ENCODE peak calls at places on chromosomes 7 and 10, in eight cellular contexts. K, W, O, M, G, R, X and Z are unnamed samples.

GRCh38 chr10:118754132-118754555 is 626 bp downstream of the CACUL1 start:
- DNase-seq in K (peak), W (peak), O (peak), M (no peak), G (peak), R (peak), X (peak), Z (peak)

GRCh38 chr10:119663866-119664698 is 12.9 kb downstream of the BAG3 start:
- DNase-seq in K (no peak), W (no peak), O (no peak), M (no peak), G (no peak), R (no peak), X (no peak), Z (peak)

GRCh38 chr7:116187400-116187799 is 22.9 kb upstream of the TES start:
- DNase-seq in K (no peak), W (no peak), O (no peak), M (no peak), G (no peak), R (no peak), X (no peak), Z (no peak)

GRCh38 chr7:142720140-142720773 is 29.0 kb upstream of the PRSS1 start:
- DNase-seq in K (no peak), W (no peak), O (no peak), M (no peak), G (no peak), R (no peak), X (no peak), Z (no peak)

GRCh38 chr10:137031-137430 is 1.8 kb downstream of the ZMYND11 start:
- DNase-seq in K (peak), W (no peak), O (no peak), M (no peak), G (no peak), R (no peak), X (no peak), Z (no peak)

GRCh38 chr7:21253740-21254687 is 173.9 kb upstream of the SP4 start:
- DNase-seq in K (peak), W (peak), O (no peak), M (no peak), G (peak), R (no peak), X (peak), Z (no peak)

GRCh38 chr10:92747600-92747999 is 57.8 kb downstream of the HHEX start:
- DNase-seq in K (no peak), W (no peak), O (no peak), M (no peak), G (no peak), R (no peak), X (no peak), Z (no peak)

GRCh38 chr10:85792533-85792858 is 574.1 kb downstream of the GRID1 start:
- DNase-seq in K (no peak), W (no peak), O (no peak), M (no peak), G (no peak), R (no peak), X (no peak), Z (no peak)

GRCh38 chr7:75738975-75739795 is 444 bp upstream of the HIP1 start:
- DNase-seq in K (peak), W (peak), O (peak), M (peak), G (peak), R (peak), X (peak), Z (peak)
- TF ChIP-seq POLR2A in K (peak), W (peak), O (peak), M (peak), G (no peak), R (peak), X (no peak), Z (peak)

GRCh38 chr10:15579605-15580004 is 140.1 kb downstream of the ITGA8 start:
- DNase-seq in K (no peak), W (no peak), O (no peak), M (no peak), G (no peak), R (no peak), X (no peak), Z (no peak)
- H3K4me3 ChIP-seq in K (no peak), W (no peak), O (no peak), M (no peak), G (no peak), R (no peak), X (no peak), Z (no peak)

DNA sequence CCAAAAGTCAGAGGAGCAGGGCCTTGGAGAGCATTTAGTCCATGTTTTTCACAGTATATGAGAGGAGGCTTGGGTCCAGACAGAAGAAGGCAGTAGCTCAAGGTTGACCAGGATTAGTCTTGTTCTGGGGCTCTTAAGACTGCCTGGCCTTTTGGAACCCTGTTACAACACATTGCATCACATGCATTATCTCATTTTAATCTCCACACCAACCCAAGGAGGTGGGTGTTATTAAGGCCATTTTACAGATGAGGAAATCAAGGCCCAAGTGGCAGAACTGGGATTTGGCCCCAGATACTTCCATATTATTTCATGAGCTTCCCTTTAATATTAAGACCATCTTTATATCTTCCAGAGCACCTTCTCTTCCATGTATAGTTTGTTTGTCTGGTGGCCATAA is 38.8 kb downstream of the RPS24 start:
- DNase-seq in K (no peak), W (no peak), O (no peak), M (no peak), G (no peak), R (no peak), X (no peak), Z (no peak)
- TF ChIP-seq POLR2A in K (no peak), W (no peak), O (no peak), M (no peak), G (no peak), R (no peak), X (no peak), Z (no peak)

GRCh38 chr7:73669316-73669715 is 1.7 kb downstream of the VPS37D start:
- DNase-seq in K (no peak), W (peak), O (no peak), M (no peak), G (no peak), R (no peak), X (no peak), Z (no peak)
- H3K4me3 ChIP-seq in K (no peak), W (no peak), O (no peak), M (no peak), G (no peak), R (no peak), X (no peak), Z (no peak)

GRCh38 chr10:100528123-100528884 is 1.4 kb downstream of the NDUFB8 start:
- DNase-seq in K (no peak), W (no peak), O (no peak), M (no peak), G (no peak), R (no peak), X (no peak), Z (no peak)

GRCh38 chr10:100534726-100535125 is 1.0 kb upstream of the HIF1AN start:
- DNase-seq in K (no peak), W (no peak), O (no peak), M (no peak), G (no peak), R (no peak), X (no peak), Z (no peak)

GRCh38 chr10:100528885-100529472 is 692 bp downstream of the NDUFB8 start:
- DNase-seq in K (peak), W (no peak), O (no peak), M (no peak), G (no peak), R (peak), X (peak), Z (peak)

GRCh38 chr10:100531761-100532160 is 2.1 kb upstream of the NDUFB8 start:
- DNase-seq in K (no peak), W (no peak), O (no peak), M (no peak), G (no peak), R (no peak), X (no peak), Z (no peak)

GRCh38 chr10:100529473-100530298 is at the start of gene NDUFB8:
- DNase-seq in K (peak), W (peak), O (peak), M (peak), G (peak), R (peak), X (peak), Z (peak)
- TF ChIP-seq POLR2A in K (peak), W (peak), O (peak), M (peak), G (no peak), R (no peak), X (no peak), Z (peak)